ENCODE peak calls at places on chromosomes 12 and 14, in six cellular contexts. W is activated T-helper 1 cell treated with anti-CD3 and anti-CD28 coated beads, Interleukin-2, amount 50 U/mL, for 16 hours; N is T-helper 9 cell; Q is stimulated activated CD8-positive, alpha-beta memory T cell treated with anti-CD3 and anti-CD28 coated beads, Interleukin-2, amount 100 ng/mL, for 48 hours; I is AG10803; E is thyroid gland. V is an unnamed sample.

GRCh38 chr12:119710374-119710773 is 42.4 kb downstream of the PRKAB1 start:
- DNase-seq in N (no peak), W (no peak), E (peak; percentile 93), I (no peak), Q (no peak), V (no peak)

GRCh38 chr14:36663404-36664321 is 2.0 kb downstream of the PAX9 start:
- DNase-seq in Q (no peak), W (no peak), N (no peak), E (peak; percentile 33), I (peak; percentile 51), V (no peak)

GRCh38 chr12:57429473-57430116 is 1.2 kb downstream of the R3HDM2 start:
- DNase-seq in N (no peak), W (no peak), I (peak; percentile 7), E (peak; percentile 43), Q (no peak), V (no peak)

GRCh38 chr12:124737040-124737419 is 126.6 kb downstream of the SCARB1 start:
- DNase-seq in N (no peak), W (no peak), E (no peak), I (no peak), Q (no peak), V (no peak)

GRCh38 chr14:104086210-104086660 is 735 bp downstream of the ASPG start:
- DNase-seq in I (no peak), E (no peak), Q (no peak), W (no peak), N (no peak), V (no peak)

GRCh38 chr12:53726946-53727309 is 324 bp downstream of the CALCOCO1 start:
- DNase-seq in W (no peak), E (no peak), N (no peak), I (peak; percentile 34), Q (no peak), V (no peak)

GRCh38 chr12:47975816-47976215 is 12.4 kb downstream of the TMEM106C start:
- DNase-seq in W (no peak), E (no peak), N (no peak), I (no peak), Q (no peak), V (no peak)

GRCh38 chr14:106579084-106579483 is 1052.7 kb downstream of the TMEM121 start:
- DNase-seq in W (no peak), N (no peak), E (no peak), I (no peak), Q (no peak), V (no peak)

GRCh38 chr12:116159175-116159574 is 118.3 kb downstream of the MED13L start:
- DNase-seq in N (no peak), Q (no peak), I (peak; percentile 71), W (no peak), E (no peak), V (peak; percentile 2)

GRCh38 chr12:13870255-13870654 is 111.1 kb downstream of the GRIN2B start:
- DNase-seq in E (no peak), I (no peak), Q (no peak), W (no peak), N (no peak), V (no peak)

GRCh38 chr12:131827961-131828534 is at the start of gene MMP17:
- DNase-seq in I (peak; percentile 68), N (peak; percentile 19), W (no peak), Q (no peak), E (peak; percentile 12), V (peak; percentile 16)

GRCh38 chr14:105092912-105093425 is 27.7 kb upstream of the GPR132 start:
- DNase-seq in Q (peak; percentile 48), W (peak; percentile 38), E (peak; percentile 68), I (peak; percentile 59), N (peak; percentile 47), V (no peak)

GRCh38 chr14:52936437-52936836 is 14.4 kb downstream of the FERMT2 start:
- DNase-seq in N (no peak), Q (no peak), W (no peak), E (no peak), I (no peak), V (no peak)

GRCh38 chr12:54555670-54556257 is 6.4 kb downstream of the PDE1B start:
- DNase-seq in I (no peak), W (no peak), Q (no peak), N (no peak), E (no peak), V (no peak)

GRCh38 chr12:25083211-25083610 is 111.7 kb downstream of the DNAI7 start:
- DNase-seq in E (no peak), W (no peak), I (no peak), N (no peak), Q (no peak), V (no peak)

GRCh38 chr12:121822393-121823100 is 18.7 kb downstream of the SETD1B start:
- DNase-seq in I (no peak), E (no peak), W (no peak), Q (no peak), N (no peak), V (no peak)

GRCh38 chr12:112906712-112907414 is at the start of gene OAS1:
- DNase-seq in E (peak; percentile 29), N (peak; percentile 5), Q (no peak), W (no peak), I (peak; percentile 17), V (peak; percentile 41)

GRCh38 chr12:2198088-2198501 is 145.3 kb downstream of the CACNA1C start:
- DNase-seq in E (no peak), W (no peak), N (no peak), I (peak; percentile 69), Q (no peak), V (no peak)

GRCh38 chr14:70213721-70214282 is 25.1 kb upstream of the SLC8A3 start:
- DNase-seq in Q (no peak), W (no peak), E (no peak), N (no peak), I (no peak), V (no peak)

GRCh38 chr12:78721906-78722305 is 142.7 kb upstream of the SYT1 start:
- DNase-seq in N (no peak), I (no peak), E (no peak), W (no peak), Q (no peak), V (no peak)

GRCh38 chr12:94078138-94078723 is 70.1 kb upstream of the PLXNC1 start:
- DNase-seq in E (no peak), I (no peak), N (no peak), W (no peak), Q (no peak), V (no peak)

GRCh38 chr12:51823875-51824565 is 24.5 kb downstream of the FIGNL2 start:
- DNase-seq in E (peak; percentile 75), N (no peak), W (no peak), Q (no peak), I (peak; percentile 72), V (peak; percentile 51)

GRCh38 chr12:43060738-43061137 is 471.2 kb upstream of the PRICKLE1 start:
- DNase-seq in Q (no peak), W (no peak), N (no peak), E (no peak), I (no peak), V (no peak)

GRCh38 chr12:94282675-94283074 is 134.3 kb downstream of the PLXNC1 start:
- DNase-seq in I (no peak), Q (no peak), N (peak; percentile 39), E (peak; percentile 79), W (peak; percentile 26), V (no peak)

GRCh38 chr14:50055461-50056228 is 60.7 kb downstream of the VCPKMT start:
- DNase-seq in N (no peak), I (no peak), E (peak; percentile 45), W (no peak), Q (no peak), V (no peak)

GRCh38 chr12:107320031-107320928 is 226.9 kb upstream of the CRY1 start:
- DNase-seq in W (peak; percentile 64), E (peak; percentile 92), Q (peak; percentile 63), N (peak; percentile 67), I (peak; percentile 42), V (peak; percentile 2)

GRCh38 chr12:31726575-31726974 is 2.2 kb downstream of the AMN1 start:
- DNase-seq in Q (no peak), E (no peak), N (no peak), W (no peak), I (no peak), V (no peak)

GRCh38 chr12:74725154-74725553 is 187.5 kb downstream of the ATXN7L3B start:
- DNase-seq in N (no peak), Q (no peak), E (no peak), W (no peak), I (peak; percentile 5), V (no peak)

GRCh38 chr14:68089146-68089715 is 269.7 kb downstream of the RAD51B start:
- DNase-seq in N (no peak), I (no peak), E (peak; percentile 23), W (no peak), Q (no peak), V (peak; percentile 100)

GRCh38 chr12:75444444-75445136 is 36.0 kb upstream of the GLIPR1 start:
- DNase-seq in I (peak; percentile 74), N (no peak), Q (no peak), E (no peak), W (no peak), V (no peak)

GRCh38 chr12:53051881-53052412 is 2.1 kb downstream of the TNS2 start:
- DNase-seq in W (no peak), N (no peak), I (no peak), E (no peak), Q (no peak), V (no peak)

GRCh38 chr14:80615831-80616230 is 325.7 kb downstream of the CEP128 start:
- DNase-seq in E (no peak), N (no peak), I (no peak), W (no peak), Q (no peak), V (no peak)

GRCh38 chr14:31127690-31128089 is 79.9 kb downstream of the HECTD1 start:
- DNase-seq in I (no peak), W (no peak), N (peak; percentile 5), E (no peak), Q (no peak), V (no peak)

GRCh38 chr12:82357845-82358199 is 365 bp downstream of the CCDC59 start:
- DNase-seq in I (peak; percentile 2), Q (no peak), W (no peak), E (no peak), N (no peak), V (no peak)

GRCh38 chr14:93044601-93045000 is 71.1 kb downstream of the ITPK1 start:
- DNase-seq in W (no peak), Q (no peak), N (no peak), E (no peak), I (no peak), V (no peak)

GRCh38 chr14:104657114-104657524 is 32.3 kb upstream of the INF2 start:
- DNase-seq in Q (no peak), N (no peak), W (no peak), I (no peak), E (no peak), V (no peak)